ENCODE peak calls at places on chromosomes 3 and 15, in four cellular contexts. One of them, this sample, is unnamed.

GRCh38 chr3:45548724-45549123 is 45.8 kb upstream of the LIMD1 start:
- DNase-seq in naive B cell: no peak
- DNase-seq in OCI-LY7: no peak
- DNase-seq in amniotic epithelial cell: no peak
- DNase-seq in this sample: no peak

GRCh38 chr3:162938073-162938472 is 1441.5 kb downstream of the OTOL1 start:
- DNase-seq in OCI-LY7: no peak
- DNase-seq in amniotic epithelial cell: peak
- DNase-seq in naive B cell: no peak
- DNase-seq in this sample: no peak

GRCh38 chr3:72329354-72329753 is 518.9 kb downstream of the SHQ1 start:
- DNase-seq in amniotic epithelial cell: no peak
- DNase-seq in naive B cell: no peak
- DNase-seq in OCI-LY7: no peak
- DNase-seq in this sample: no peak

GRCh38 chr15:40823572-40824343 is 4.8 kb downstream of the PPP1R14D start:
- DNase-seq in naive B cell: no peak
- DNase-seq in amniotic epithelial cell: peak
- DNase-seq in OCI-LY7: no peak
- DNase-seq in this sample: no peak

GRCh38 chr15:31974154-31974794 is 56.0 kb upstream of the CHRNA7 start:
- DNase-seq in naive B cell: no peak
- DNase-seq in amniotic epithelial cell: no peak
- DNase-seq in OCI-LY7: no peak
- DNase-seq in this sample: no peak

GRCh38 chr3:184737641-184738518 is 26.0 kb upstream of the MAGEF1 start:
- DNase-seq in naive B cell: no peak
- DNase-seq in amniotic epithelial cell: peak
- DNase-seq in OCI-LY7: no peak
- DNase-seq in this sample: peak

GRCh38 chr15:60835974-60836373 is 357.0 kb upstream of the ICE2 start:
- DNase-seq in naive B cell: no peak
- DNase-seq in OCI-LY7: no peak
- DNase-seq in amniotic epithelial cell: peak
- DNase-seq in this sample: no peak

GRCh38 chr3:17384567-17385296 is 357.7 kb downstream of the TBC1D5 start:
- DNase-seq in OCI-LY7: no peak
- DNase-seq in naive B cell: no peak
- DNase-seq in amniotic epithelial cell: peak
- DNase-seq in this sample: no peak

This sample was measured in coronary artery.